ENCODE peak calls at places on chromosomes 5 and 9, in six cellular contexts. T is endodermal cell; H is CD4-positive, CD25-positive, alpha-beta regulatory T cell; S is left lung; M is heart right ventricle; V is astrocyte of the cerebellum. L is an unnamed sample.

GRCh38 chr9:86500667-86501435 is 146.6 kb upstream of the TUT7 start:
- DNase-seq in M (no peak), V (peak; percentile 81), H (no peak), T (no peak), S (no peak), L (peak; percentile 84)

GRCh38 chr5:66810151-66810550 is 214.0 kb downstream of the MAST4 start:
- DNase-seq in H (no peak), V (no peak), M (no peak), T (no peak), S (no peak), L (no peak)

GRCh38 chr5:76751291-76751690 is 35.4 kb downstream of the F2R start:
- DNase-seq in V (no peak), S (no peak), H (no peak), T (no peak), M (no peak), L (no peak)

GRCh38 chr5:158056426-158056825 is 197.5 kb upstream of the CLINT1 start:
- DNase-seq in V (no peak), H (no peak), M (no peak), S (no peak), T (no peak), L (no peak)

GRCh38 chr9:120571443-120572257 is 8.3 kb downstream of the CDK5RAP2 start:
- DNase-seq in V (peak; percentile 92), M (peak; percentile 64), T (no peak), H (no peak), S (no peak), L (no peak)

GRCh38 chr5:73966411-73966810 is 340.4 kb downstream of the ARHGEF28 start:
- DNase-seq in S (no peak), T (no peak), V (no peak), M (no peak), H (no peak), L (no peak)

GRCh38 chr9:136328011-136328621 is 777 bp downstream of the GPSM1 start:
- DNase-seq in M (no peak), S (peak; percentile 76), H (no peak), T (no peak), V (no peak), L (no peak)

GRCh38 chr9:126489604-126490593 is 123.8 kb upstream of the LMX1B start:
- DNase-seq in M (no peak), H (no peak), V (no peak), T (peak; percentile 69), S (peak; percentile 78), L (no peak)

GRCh38 chr5:126446498-126447224 is 23.5 kb downstream of the GRAMD2B start:
- DNase-seq in V (no peak), H (peak; percentile 16), M (no peak), T (no peak), S (no peak), L (no peak)
- H3K4me3 ChIP-seq in V (no peak overlapping the region), H (peak overlapping the region; percentile 28), M (no peak overlapping the region), T (no peak overlapping the region), S (no peak overlapping the region), L (no peak overlapping the region)

DNA sequence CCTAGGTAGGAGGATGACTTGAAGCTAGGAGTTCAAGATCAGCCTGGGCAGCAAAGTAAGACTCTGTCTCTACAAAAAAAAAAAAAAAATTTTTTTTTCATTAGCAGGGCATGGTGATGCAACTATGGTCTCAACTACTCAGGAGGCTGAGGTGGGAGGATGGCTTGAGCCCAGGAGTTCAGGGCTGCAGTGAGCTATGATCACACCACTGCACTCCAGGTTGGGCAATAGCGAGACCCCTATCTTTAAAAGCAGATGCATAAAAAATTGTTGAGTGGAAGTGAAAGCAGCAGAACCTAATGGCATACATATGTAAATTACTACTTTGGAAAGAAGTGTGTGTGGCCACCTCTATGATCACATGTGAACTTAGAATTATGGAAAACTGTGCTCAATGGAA is 56.8 kb downstream of the SIL1 start:
- DNase-seq in M (no peak), H (no peak), S (no peak), T (no peak), V (no peak), L (no peak)
- H3K4me3 ChIP-seq in M (no peak overlapping the region), H (no peak overlapping the region), S (no peak overlapping the region), T (no peak overlapping the region), V (no peak overlapping the region), L (no peak overlapping the region)

GRCh38 chr9:128247191-128247803 is 28.5 kb downstream of the GOLGA2 start:
- DNase-seq in S (no peak), V (no peak), H (no peak), M (no peak), T (no peak), L (no peak)

GRCh38 chr9:128249914-128250838 is 25.6 kb downstream of the GOLGA2 start:
- DNase-seq in M (peak; percentile 86), V (peak; percentile 45), H (peak; percentile 98), S (peak; percentile 98), T (peak; percentile 99), L (no peak)

GRCh38 chr9:128251701-128252100 is 24.1 kb downstream of the GOLGA2 start:
- DNase-seq in H (no peak), M (no peak), S (no peak), T (no peak), V (no peak), L (no peak)

GRCh38 chr9:128250839-128251558 is 24.8 kb downstream of the GOLGA2 start:
- DNase-seq in T (no peak), V (no peak), H (no peak), S (no peak), M (no peak), L (no peak)

DNA sequence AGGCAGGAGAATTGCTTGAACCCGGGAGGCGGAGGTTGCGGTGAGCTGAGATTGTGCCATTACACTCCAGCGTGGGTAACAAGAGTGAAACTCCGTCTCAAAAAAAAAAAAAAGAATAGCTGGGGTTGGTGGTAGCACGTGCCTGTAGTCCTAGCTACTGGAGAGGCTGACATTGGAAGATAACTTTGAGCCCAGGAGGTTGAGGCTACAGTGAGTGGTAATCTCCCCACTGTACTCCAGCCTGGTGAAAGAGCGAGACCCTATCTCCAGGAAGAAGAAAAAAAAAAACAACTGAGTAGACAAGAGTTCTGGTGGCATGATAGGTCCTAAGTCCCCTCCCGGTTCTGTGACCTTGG is 26.3 kb downstream of the GOLGA2 start:
- DNase-seq in M (no peak), T (no peak), V (no peak), S (no peak), H (no peak), L (no peak)
- H3K4me3 ChIP-seq in M (no peak overlapping the region), T (no peak overlapping the region), V (no peak overlapping the region), S (no peak overlapping the region), H (peak overlapping the region; percentile 34), L (no peak overlapping the region)

DNA sequence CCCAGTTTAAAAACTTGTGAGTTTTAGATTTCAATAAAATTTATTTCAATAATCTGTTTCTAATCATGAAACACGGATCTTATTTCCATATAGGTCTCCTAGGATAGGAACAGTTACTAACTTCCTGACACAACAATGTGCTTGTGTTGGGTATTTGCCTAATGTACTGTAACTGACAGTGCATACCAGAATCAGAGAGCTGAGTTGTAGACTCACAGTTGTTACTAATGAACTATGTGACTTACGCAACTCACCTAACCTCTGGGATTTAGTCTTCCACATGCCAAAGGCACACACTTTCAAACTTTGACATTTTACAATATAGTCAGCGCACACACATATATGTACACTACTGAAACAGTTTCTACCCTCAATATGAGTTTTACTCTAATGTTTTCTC is 77.7 kb downstream of the HOMER1 start:
- DNase-seq in T (no peak), H (no peak), M (no peak), S (no peak), V (no peak), L (peak; percentile 53)
- H3K4me3 ChIP-seq in T (no peak overlapping the region), H (no peak overlapping the region), M (no peak overlapping the region), S (no peak overlapping the region), V (no peak overlapping the region), L (no peak overlapping the region)

GRCh38 chr5:133749331-133749985 is 137.1 kb upstream of the FSTL4 start:
- DNase-seq in S (no peak), H (no peak), T (peak; percentile 27), M (no peak), V (no peak), L (no peak)
- H3K4me3 ChIP-seq in S (no peak overlapping the region), H (no peak overlapping the region), T (no peak overlapping the region), M (no peak overlapping the region), V (no peak overlapping the region), L (no peak overlapping the region)

DNA sequence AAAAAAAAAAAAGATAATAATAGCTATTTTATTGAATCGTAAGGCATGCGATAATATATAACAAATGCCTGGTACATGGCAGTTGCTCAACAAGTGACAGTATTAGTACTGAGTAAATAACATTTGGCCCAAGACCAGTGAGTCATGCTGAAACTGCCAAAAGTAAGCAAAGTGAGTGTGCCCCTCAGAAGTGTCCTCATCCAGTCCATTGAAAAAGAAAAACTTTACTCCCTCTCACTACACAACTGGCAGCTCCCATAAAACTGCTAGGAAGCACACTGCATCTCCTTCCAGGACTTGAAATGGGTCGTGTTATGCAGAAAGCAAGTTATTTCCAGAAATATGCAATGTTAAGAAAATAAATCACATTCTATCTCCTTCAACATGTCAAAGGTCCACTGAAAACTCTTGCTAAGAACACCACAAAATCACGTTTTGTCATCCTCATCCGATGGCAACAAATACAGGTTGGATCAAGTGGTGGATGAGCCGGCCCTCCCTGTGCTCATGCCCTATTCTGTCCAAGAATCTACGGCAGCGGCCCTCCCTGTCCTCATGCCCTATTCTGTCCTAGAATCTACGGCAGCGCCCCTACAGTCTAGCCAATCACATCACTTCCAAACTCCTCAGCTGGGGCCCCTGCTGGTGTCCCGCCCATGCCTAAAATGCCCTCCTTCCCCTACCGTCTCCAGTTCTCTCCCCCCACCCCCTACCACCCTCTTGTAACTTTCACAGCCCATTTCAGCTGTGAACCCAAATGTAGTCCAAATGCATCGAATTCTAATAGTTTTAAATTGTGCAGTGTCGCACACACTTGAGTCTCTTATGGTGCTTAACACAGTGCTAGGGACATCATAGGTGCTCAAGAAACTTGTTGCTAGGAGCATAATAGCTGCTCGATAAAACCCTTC is 12.5 kb downstream of the PTCH1 start:
- DNase-seq in V (no peak), T (peak; percentile 86), S (no peak), M (peak; percentile 25), H (no peak), L (peak; percentile 66)
- H3K4me3 ChIP-seq in V (no peak overlapping the region), T (peak overlapping the region; percentile 86), S (no peak overlapping the region), M (peak overlapping the region; percentile 81), H (no peak overlapping the region), L (peak overlapping the region; percentile 57)

DNA sequence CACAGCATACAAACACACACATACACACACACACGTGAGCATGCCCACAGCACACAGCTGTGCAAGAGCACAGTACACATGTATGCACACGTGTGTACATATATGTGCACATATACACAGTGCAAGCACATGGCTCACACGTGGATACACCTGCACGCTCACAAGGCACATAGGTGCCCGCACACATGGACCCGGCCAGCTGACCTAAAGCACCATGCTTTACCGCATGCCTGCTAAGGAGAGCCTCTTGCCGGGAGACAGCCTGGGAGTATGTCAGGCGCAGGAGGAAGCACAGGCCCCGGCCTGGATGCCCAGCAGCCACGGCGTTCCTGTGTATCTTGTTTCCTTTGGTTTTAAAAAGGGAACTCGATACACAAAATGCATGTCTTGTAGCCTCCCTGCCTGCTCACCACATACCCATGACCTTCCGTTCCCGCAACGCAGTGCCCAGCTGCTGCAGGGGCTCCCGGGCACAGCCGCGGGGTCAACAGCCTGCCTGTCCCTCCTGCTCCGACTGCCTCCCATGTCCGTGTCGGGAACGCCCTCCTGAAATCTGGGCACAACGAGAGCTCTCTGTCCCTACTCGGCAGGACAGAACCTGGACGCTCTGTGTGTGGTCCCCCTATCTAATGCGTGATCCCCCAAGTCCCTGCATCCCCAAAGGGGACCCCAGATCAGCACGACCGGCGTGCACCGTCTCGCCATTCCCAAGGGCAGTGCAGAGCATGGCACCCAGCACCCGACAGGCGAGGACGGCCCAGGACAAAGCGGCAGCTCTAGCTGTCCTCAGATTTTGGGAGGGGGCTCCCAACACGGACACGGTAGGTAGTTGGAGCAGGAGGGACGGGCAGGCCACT is 3.6 kb downstream of the SLC12A7 start:
- DNase-seq in V (no peak), T (no peak), M (no peak), S (no peak), H (no peak), L (no peak)
- H3K4me3 ChIP-seq in V (no peak overlapping the region), T (no peak overlapping the region), M (peak overlapping the region; percentile 74), S (peak overlapping the region; percentile 13), H (peak overlapping the region; percentile 37), L (no peak overlapping the region)